ENCODE peak calls at places on chromosomes 6 and 20, in five cellular contexts. A is non-pigmented ciliary epithelial cell, Z is AG10803, M is PC-3, B is fibroblast of mammary gland. T is an unnamed sample.

GRCh38 chr6:167678102-167679101 is 148.3 kb upstream of the AFDN start:
- DNase-seq in Z (no peak), B (no peak), M (no peak), A (no peak), T (no peak)

GRCh38 chr20:59032713-59033059 is 551 bp upstream of the ATP5F1E start:
- DNase-seq in Z (no peak), B (peak; percentile 37), M (peak; percentile 66), A (no peak), T (no peak)

GRCh38 chr6:72636786-72637185 is 14.9 kb downstream of the KCNQ5 start:
- DNase-seq in Z (no peak), A (no peak), M (no peak), B (no peak), T (no peak)

GRCh38 chr20:36528176-36528874 is 13.0 kb upstream of the MYL9 start:
- DNase-seq in M (no peak), Z (no peak), B (no peak), A (no peak), T (no peak)

GRCh38 chr6:163731215-163732013 is 316.9 kb downstream of the QKI start:
- DNase-seq in M (no peak), B (no peak), Z (no peak), A (no peak), T (peak; percentile 66)

GRCh38 chr20:24388828-24389325 is 80.6 kb upstream of the SYNDIG1 start:
- DNase-seq in M (no peak), A (no peak), Z (no peak), B (no peak), T (no peak)

GRCh38 chr6:112321882-112322508 is 25.1 kb upstream of the RFPL4B start:
- DNase-seq in B (no peak), M (no peak), A (no peak), Z (no peak), T (no peak)

GRCh38 chr6:49142422-49143151 is 320.5 kb downstream of the MMUT start:
- DNase-seq in B (no peak), Z (no peak), M (no peak), A (no peak), T (no peak)

GRCh38 chr20:44533928-44534327 is 12.1 kb upstream of the SERINC3 start:
- DNase-seq in Z (no peak), B (no peak), M (no peak), A (no peak), T (no peak)